ENCODE peak calls at places on chromosome 18, in seven cellular contexts. R is foreskin fibroblast, J is OCI-LY7, K is lower lobe of right lung, N is fibroblast of mammary gland, P is pancreas, S is left lung. W is an unnamed sample.

GRCh38 chr18:23437357-23438045 is 15.6 kb upstream of the RIOK3 start:
- DNase-seq in N (peak; percentile 66), R (peak; percentile 70), J (peak; percentile 86), S (peak; percentile 89), K (peak; percentile 93), P (peak; percentile 91), W (no peak)

GRCh38 chr18:63336366-63337099 is 17.0 kb upstream of the BCL2 start:
- DNase-seq in S (no peak), K (no peak), N (peak; percentile 97), R (peak; percentile 90), J (no peak), P (no peak), W (no peak)

GRCh38 chr18:54323561-54323960 is 34.1 kb downstream of the STARD6 start:
- DNase-seq in P (no peak), S (no peak), R (no peak), K (no peak), N (no peak), J (no peak), W (no peak)

GRCh38 chr18:57906852-57907251 is 103.7 kb upstream of the ATP8B1 start:
- DNase-seq in K (no peak), J (no peak), N (no peak), R (no peak), S (no peak), P (no peak), W (no peak)

GRCh38 chr18:76432274-76432755 is 62.7 kb downstream of the ZNF516 start:
- DNase-seq in P (no peak), N (no peak), K (no peak), S (no peak), J (no peak), R (no peak), W (no peak)

GRCh38 chr18:63511285-63511684 is 30.9 kb upstream of the SERPINB12 start:
- DNase-seq in J (peak; percentile 7), K (no peak), P (no peak), S (no peak), N (peak; percentile 64), R (peak; percentile 41), W (no peak)

GRCh38 chr18:13264091-13264777 is 45.7 kb downstream of the LDLRAD4 start:
- DNase-seq in J (no peak), K (no peak), S (peak; percentile 60), R (no peak), P (no peak), N (no peak), W (no peak)

GRCh38 chr18:79186649-79187048 is 117.5 kb downstream of the ATP9B start:
- DNase-seq in N (no peak), J (no peak), P (no peak), K (no peak), S (no peak), R (no peak), W (peak; percentile 27)

GRCh38 chr18:54679318-54680149 is 88.5 kb downstream of the DYNAP start:
- DNase-seq in K (no peak), P (no peak), N (peak; percentile 89), R (peak; percentile 72), J (peak; percentile 18), S (no peak), W (no peak)

GRCh38 chr18:48804856-48805610 is 145.7 kb downstream of the SMAD7 start:
- DNase-seq in J (no peak), S (peak; percentile 21), N (no peak), P (no peak), K (peak; percentile 30), R (no peak), W (no peak)

GRCh38 chr18:59917422-59917821 is 17.6 kb downstream of the PMAIP1 start:
- DNase-seq in N (peak; percentile 60), K (no peak), S (peak; percentile 47), R (no peak), J (no peak), P (no peak), W (no peak)

GRCh38 chr18:9612215-9612830 is 2.0 kb downstream of the PPP4R1 start:
- DNase-seq in S (no peak), J (peak; percentile 72), N (peak; percentile 58), K (no peak), R (no peak), P (no peak), W (no peak)

GRCh38 chr18:78939105-78939504 is 40.5 kb upstream of the SALL3 start:
- DNase-seq in J (no peak), K (no peak), S (no peak), R (no peak), N (no peak), P (no peak), W (no peak)

GRCh38 chr18:75698861-75699260 is 271.4 kb upstream of the SMIM21 start:
- DNase-seq in R (no peak), P (no peak), J (no peak), S (no peak), K (no peak), N (no peak), W (no peak)

GRCh38 chr18:55152801-55153200 is 193.5 kb upstream of the CCDC68 start:
- DNase-seq in R (peak; percentile 57), P (no peak), J (no peak), S (no peak), N (peak; percentile 43), K (no peak), W (no peak)

GRCh38 chr18:79679552-79680099 is at the start of gene CTDP1:
- DNase-seq in R (peak; percentile 93), K (peak; percentile 96), N (peak; percentile 89), J (peak; percentile 89), S (peak; percentile 91), P (peak; percentile 95), W (peak; percentile 78)

GRCh38 chr18:25244170-25244569 is 107.8 kb downstream of the ZNF521 start:
- DNase-seq in K (no peak), N (no peak), P (no peak), R (no peak), J (no peak), S (no peak), W (no peak)

GRCh38 chr18:25236736-25237135 is 115.2 kb downstream of the ZNF521 start:
- DNase-seq in P (no peak), K (no peak), N (no peak), S (no peak), J (no peak), R (no peak), W (no peak)

GRCh38 chr18:25237571-25238267 is 114.2 kb downstream of the ZNF521 start:
- DNase-seq in P (no peak), S (no peak), R (peak; percentile 14), J (no peak), N (no peak), K (no peak), W (no peak)

GRCh38 chr18:25235648-25236047 is 116.3 kb downstream of the ZNF521 start:
- DNase-seq in K (no peak), N (no peak), R (no peak), S (no peak), J (peak; percentile 11), P (no peak), W (no peak)

GRCh38 chr18:25239636-25240468 is 112.1 kb downstream of the ZNF521 start:
- DNase-seq in J (peak; percentile 3), N (no peak), P (no peak), R (no peak), S (no peak), K (no peak), W (no peak)
- H3K4me3 ChIP-seq in J (no peak overlapping the region), N (no peak overlapping the region), P (no peak overlapping the region), R (no peak overlapping the region), S (no peak overlapping the region), K (no peak overlapping the region), W (no peak overlapping the region)

GRCh38 chr18:27363918-27364317 is 178.8 kb upstream of the CHST9 start:
- DNase-seq in K (no peak), S (no peak), J (peak; percentile 4), N (peak; percentile 8), R (no peak), P (no peak), W (no peak)
- TF ChIP-seq CTCF in K (no peak), S (no peak), J (peak; percentile 65), N (peak; percentile 12), R (no peak), P (peak; percentile 11), W (no peak)

GRCh38 chr18:10928971-10929373 is 220.4 kb downstream of the PIEZO2 start:
- DNase-seq in J (peak; percentile 16), P (no peak), N (peak; percentile 90), S (no peak), R (peak; percentile 60), K (no peak), W (peak; percentile 74)

GRCh38 chr18:10927980-10928605 is 221.3 kb downstream of the PIEZO2 start:
- DNase-seq in N (peak; percentile 21), J (peak; percentile 40), R (no peak), S (no peak), K (no peak), P (no peak), W (peak; percentile 48)

GRCh38 chr18:10926565-10927194 is 222.7 kb downstream of the PIEZO2 start:
- DNase-seq in P (no peak), N (peak; percentile 59), K (no peak), R (peak; percentile 57), S (no peak), J (no peak), W (peak; percentile 34)

GRCh38 chr18:10930078-10930477 is 219.3 kb downstream of the PIEZO2 start:
- DNase-seq in K (no peak), R (no peak), P (no peak), N (no peak), S (no peak), J (no peak), W (no peak)

GRCh38 chr18:10927290-10927979 is 221.9 kb downstream of the PIEZO2 start:
- DNase-seq in P (no peak), N (peak; percentile 80), J (no peak), K (no peak), S (no peak), R (peak; percentile 58), W (no peak)
- H3K4me3 ChIP-seq in P (no peak overlapping the region), N (peak overlapping the region; percentile 32), J (peak overlapping the region; percentile 11), K (no peak overlapping the region), S (no peak overlapping the region), R (no peak overlapping the region), W (peak overlapping the region; percentile 6)

GRCh38 chr18:45837283-45838070 is 12.0 kb downstream of the SIGLEC15 start:
- DNase-seq in J (no peak), R (peak; percentile 47), N (peak; percentile 43), K (peak; percentile 79), S (no peak), P (no peak), W (no peak)
- TF ChIP-seq CTCF in J (no peak), R (peak; percentile 10), N (no peak), K (peak; percentile 53), S (no peak), P (no peak), W (peak; percentile 2)

W was measured in GM12864.